ENCODE peak calls at places on chromosomes 2 and 18, in six cellular contexts. J, H, A, S, D and Z are unnamed samples.

GRCh38 chr2:24449348-24449747 is 41.7 kb upstream of the NCOA1 start:
- DNase-seq in J (no peak), A (no peak), D (no peak), S (no peak), H (no peak), Z (no peak)

GRCh38 chr2:221060335-221060734 is 511.8 kb downstream of the EPHA4 start:
- DNase-seq in H (no peak), D (no peak), S (peak; percentile 87), A (no peak), J (no peak), Z (no peak)

GRCh38 chr2:140472676-140473075 is 1658.1 kb downstream of the LRP1B start:
- DNase-seq in S (no peak), J (no peak), H (no peak), A (no peak), D (no peak), Z (no peak)

GRCh38 chr2:11419781-11420180 is 46.2 kb downstream of the E2F6 start:
- DNase-seq in J (no peak), H (no peak), A (no peak), D (peak; percentile 27), S (no peak), Z (no peak)

GRCh38 chr2:55232863-55233657 is 572 bp downstream of the RPS27A start:
- DNase-seq in J (peak; percentile 53), A (peak; percentile 50), H (peak; percentile 66), D (peak; percentile 36), S (peak; percentile 33), Z (no peak)

GRCh38 chr2:217360781-217361485 is 501.1 kb upstream of the TNP1 start:
- DNase-seq in S (peak; percentile 93), A (no peak), J (peak; percentile 28), H (peak; percentile 81), D (peak; percentile 64), Z (peak; percentile 34)

GRCh38 chr18:23451011-23451410 is 2.1 kb upstream of the RIOK3 start:
- DNase-seq in A (no peak), D (no peak), H (no peak), S (no peak), J (no peak), Z (no peak)

GRCh38 chr2:150977296-150977695 is 284.4 kb downstream of the RBM43 start:
- DNase-seq in S (no peak), J (no peak), D (no peak), A (no peak), H (no peak), Z (no peak)

GRCh38 chr2:61013382-61013781 is 4.1 kb upstream of the PEX13 start:
- DNase-seq in J (no peak), H (no peak), S (no peak), D (no peak), A (no peak), Z (no peak)

GRCh38 chr2:48295421-48295820 is 234.5 kb upstream of the STON1 start:
- DNase-seq in J (no peak), S (no peak), H (no peak), D (no peak), A (no peak), Z (no peak)

GRCh38 chr18:48933578-48934399 is 17.0 kb downstream of the SMAD7 start:
- DNase-seq in H (peak; percentile 67), J (no peak), S (no peak), D (no peak), A (peak; percentile 22), Z (no peak)

GRCh38 chr2:73009177-73009839 is 62.2 kb downstream of the SFXN5 start:
- DNase-seq in A (no peak), H (peak; percentile 48), S (no peak), J (no peak), D (no peak), Z (no peak)

GRCh38 chr18:72174972-72175649 is 369.0 kb downstream of the CBLN2 start:
- DNase-seq in A (no peak), H (no peak), D (no peak), S (no peak), J (no peak), Z (no peak)

GRCh38 chr2:128544321-128545037 is 225.8 kb upstream of the HS6ST1 start:
- DNase-seq in J (no peak), D (no peak), A (no peak), H (no peak), S (no peak), Z (no peak)

GRCh38 chr18:8910843-8911242 is 191.7 kb upstream of the NDUFV2 start:
- DNase-seq in S (no peak), D (no peak), H (no peak), J (no peak), A (no peak), Z (no peak)

GRCh38 chr2:9430316-9431293 is 7.2 kb downstream of the CPSF3 start:
- DNase-seq in H (no peak), S (peak; percentile 48), D (no peak), J (no peak), A (no peak), Z (no peak)

GRCh38 chr2:119223521-119224390 is at the start of gene STEAP3:
- DNase-seq in H (peak; percentile 88), D (peak; percentile 66), J (peak; percentile 86), A (peak; percentile 98), S (peak; percentile 68), Z (no peak)

GRCh38 chr2:167144179-167144898 is 256.1 kb downstream of the XIRP2 start:
- DNase-seq in J (no peak), H (no peak), S (peak; percentile 61), A (no peak), D (peak; percentile 43), Z (no peak)

GRCh38 chr2:54107455-54107764 is 8.0 kb upstream of the ACYP2 start:
- DNase-seq in A (no peak), S (no peak), J (no peak), D (no peak), H (no peak), Z (no peak)

GRCh38 chr2:1402064-1402463 is 11.2 kb upstream of the TPO start:
- DNase-seq in H (no peak), S (no peak), A (no peak), J (no peak), D (no peak), Z (no peak)

GRCh38 chr2:22890142-22890541 is 494.8 kb upstream of the KLHL29 start:
- DNase-seq in H (no peak), J (no peak), A (no peak), S (no peak), D (no peak), Z (no peak)

GRCh38 chr2:152420923-152421322 is 85.9 kb downstream of the FMNL2 start:
- DNase-seq in A (no peak), J (no peak), S (no peak), H (no peak), D (no peak), Z (no peak)

GRCh38 chr18:28050561-28050960 is 126.4 kb downstream of the CDH2 start:
- DNase-seq in H (no peak), S (no peak), D (no peak), A (no peak), J (no peak), Z (no peak)

GRCh38 chr2:181616715-181617114 is 40.2 kb downstream of the CERKL start:
- DNase-seq in A (no peak), D (no peak), S (no peak), J (no peak), H (no peak), Z (no peak)

GRCh38 chr18:74929110-74929509 is 279.8 kb downstream of the PTGR3 start:
- DNase-seq in S (no peak), J (peak; percentile 16), A (no peak), D (no peak), H (no peak), Z (no peak)

GRCh38 chr2:15911686-15912085 is 28.7 kb upstream of the MYCN start:
- DNase-seq in S (no peak), D (no peak), A (no peak), H (no peak), J (no peak), Z (no peak)

GRCh38 chr2:160651416-160652200 is 158.0 kb upstream of the RBMS1 start:
- DNase-seq in S (peak; percentile 72), A (no peak), J (no peak), D (peak; percentile 63), H (no peak), Z (no peak)

GRCh38 chr18:66867653-66868052 is 263.8 kb upstream of the CDH19 start:
- DNase-seq in D (no peak), J (no peak), H (no peak), A (no peak), S (peak; percentile 79), Z (no peak)

GRCh38 chr2:138819964-138820363 is 39.8 kb upstream of the NXPH2 start:
- DNase-seq in H (no peak), J (no peak), S (no peak), D (no peak), A (no peak), Z (no peak)

GRCh38 chr2:30625600-30626208 is 178.7 kb downstream of the LCLAT1 start:
- DNase-seq in J (no peak), A (no peak), H (no peak), D (no peak), S (no peak), Z (no peak)

GRCh38 chr2:7709907-7710306 is 792.7 kb downstream of the RNF144A start:
- DNase-seq in J (no peak), A (no peak), D (no peak), S (peak; percentile 70), H (no peak), Z (no peak)

GRCh38 chr18:36589857-36590543 is 238.8 kb downstream of the TPGS2 start:
- DNase-seq in A (no peak), J (no peak), D (no peak), H (no peak), S (peak; percentile 83), Z (no peak)

GRCh38 chr2:156356006-156356764 is 23.7 kb upstream of the NR4A2 start:
- DNase-seq in H (no peak), D (no peak), S (peak; percentile 56), A (no peak), J (no peak), Z (no peak)

DNA sequence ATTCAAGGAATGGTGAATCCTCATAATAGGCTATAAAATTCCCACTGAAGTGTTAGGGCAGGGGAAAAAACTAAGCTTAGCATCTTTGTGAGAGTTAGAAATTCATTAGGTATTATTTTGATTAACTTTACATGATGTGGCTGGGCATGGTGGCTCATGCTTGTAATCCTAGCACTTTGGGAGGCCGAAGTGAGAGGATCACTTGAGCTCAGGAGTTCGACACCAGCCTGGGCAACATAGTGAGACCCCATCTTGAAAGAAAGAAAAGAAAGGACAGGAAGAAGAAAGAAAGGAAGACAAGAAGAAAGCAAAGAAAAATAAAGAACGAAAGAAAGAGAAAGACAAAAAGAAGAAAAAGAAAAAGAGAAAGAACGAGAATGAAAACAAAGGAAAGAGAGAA is 40.0 kb downstream of the SNRPD1 start:
- DNase-seq in D (no peak), H (no peak), J (no peak), S (no peak), A (no peak), Z (no peak)
- TF ChIP-seq CTCF in D (no peak), H (no peak), J (no peak), S (no peak), A (no peak), Z (no peak)

GRCh38 chr2:199461455-199462166 is 3.9 kb upstream of the SATB2 start:
- DNase-seq in H (no peak), D (no peak), S (peak; percentile 24), J (no peak), A (no peak), Z (no peak)
- H3K27me3 ChIP-seq in H (peaks cover 72% of the 10 kb centered on the region), D (peaks cover 90% of the 10 kb centered on the region), S (peaks cover 34% of the 10 kb centered on the region), J (peaks cover 41% of the 10 kb centered on the region), A (no peaks in the 10 kb centered on the region), Z (peaks cover 56% of the 10 kb centered on the region)

GRCh38 chr2:17558878-17559277 is 18.4 kb downstream of the VSNL1 start:
- DNase-seq in D (no peak), A (no peak), S (no peak), J (no peak), H (no peak), Z (no peak)
- H3K4me3 ChIP-seq in D (no peak overlapping the region), A (no peak overlapping the region), S (no peak overlapping the region), J (no peak overlapping the region), H (no peak overlapping the region), Z (no peak overlapping the region)

GRCh38 chr18:47260924-47261701 is 9.7 kb upstream of the SKOR2 start:
- DNase-seq in S (no peak), A (peak; percentile 6), H (no peak), J (no peak), D (no peak), Z (no peak)
- TF ChIP-seq CTCF in S (no peak), A (no peak), H (no peak), J (no peak), D (no peak), Z (no peak)